ENCODE peak calls at places on chromosomes 13 and 19, in nine cellular contexts. O is SK-N-SH, L is hepatocyte, G is neural progenitor cell, P is OCI-LY7, K is GM23338, V is PC-3, Z is HCT116, N is MM.1S. Q is an unnamed sample.

GRCh38 chr19:10812902-10813404 is 23.1 kb downstream of the TMED1 start:
- DNase-seq in K (no peak), P (no peak), Z (no peak), N (no peak), V (peak), G (no peak), L (peak), O (no peak), Q (peak)

GRCh38 chr19:12983561-12984142 is 11.6 kb upstream of the NFIX start:
- DNase-seq in Z (peak), G (peak), K (peak), P (peak), L (peak), N (peak), O (peak), V (peak), Q (peak)

GRCh38 chr19:16977306-16977705 is 49.3 kb downstream of the CPAMD8 start:
- DNase-seq in Z (no peak), V (no peak), L (no peak), O (no peak), P (no peak), N (no peak), G (no peak), K (no peak), Q (no peak)

GRCh38 chr19:13150919-13151604 is 851 bp downstream of the IER2 start:
- DNase-seq in P (peak), G (peak), K (no peak), N (no peak), L (peak), O (no peak), V (no peak), Z (no peak), Q (peak)

GRCh38 chr19:41373993-41374392 is 2.3 kb upstream of the TMEM91 start:
- DNase-seq in P (no peak), N (no peak), K (no peak), Z (no peak), G (no peak), L (peak), O (peak), V (no peak), Q (peak)

GRCh38 chr13:96796234-96796633 is 198.0 kb downstream of the OXGR1 start:
- DNase-seq in G (no peak), V (peak), Z (no peak), P (no peak), O (no peak), L (no peak), N (no peak), K (no peak), Q (peak)

GRCh38 chr13:50909605-50910482 is at the start of gene RNASEH2B:
- DNase-seq in G (peak), N (peak), O (peak), K (peak), Z (peak), V (peak), P (peak), L (peak), Q (peak)

GRCh38 chr13:32790731-32791130 is 204.5 kb downstream of the PDS5B start:
- DNase-seq in G (peak), K (peak), Z (no peak), V (peak), N (no peak), L (peak), P (no peak), O (no peak), Q (peak)

GRCh38 chr13:100904293-100904976 is 229.8 kb upstream of the TMTC4 start:
- DNase-seq in N (no peak), G (no peak), Z (no peak), L (no peak), V (no peak), K (no peak), P (no peak), O (no peak), Q (no peak)

GRCh38 chr19:29514525-29515232 is 11.1 kb upstream of the VSTM2B start:
- DNase-seq in K (no peak), V (no peak), N (no peak), O (no peak), P (no peak), Z (no peak), G (no peak), L (no peak), Q (peak)

GRCh38 chr13:23619073-23619855 is 49.1 kb downstream of the TNFRSF19 start:
- DNase-seq in P (no peak), G (no peak), Z (no peak), V (no peak), N (no peak), K (no peak), O (no peak), L (no peak), Q (peak)

GRCh38 chr13:30153871-30154426 is 153.4 kb downstream of the KATNAL1 start:
- DNase-seq in K (peak), O (no peak), P (no peak), Z (no peak), V (no peak), L (peak), G (peak), N (no peak), Q (peak)

GRCh38 chr13:86792153-86792651 is 879.0 kb upstream of the SLITRK5 start:
- DNase-seq in G (no peak), Z (no peak), N (no peak), O (peak), K (peak), P (no peak), V (no peak), L (no peak), Q (no peak)

GRCh38 chr13:71979616-71980015 is 112.6 kb upstream of the DACH1 start:
- DNase-seq in G (peak), K (peak), V (peak), L (peak), P (peak), O (no peak), N (peak), Z (peak), Q (no peak)

DNA sequence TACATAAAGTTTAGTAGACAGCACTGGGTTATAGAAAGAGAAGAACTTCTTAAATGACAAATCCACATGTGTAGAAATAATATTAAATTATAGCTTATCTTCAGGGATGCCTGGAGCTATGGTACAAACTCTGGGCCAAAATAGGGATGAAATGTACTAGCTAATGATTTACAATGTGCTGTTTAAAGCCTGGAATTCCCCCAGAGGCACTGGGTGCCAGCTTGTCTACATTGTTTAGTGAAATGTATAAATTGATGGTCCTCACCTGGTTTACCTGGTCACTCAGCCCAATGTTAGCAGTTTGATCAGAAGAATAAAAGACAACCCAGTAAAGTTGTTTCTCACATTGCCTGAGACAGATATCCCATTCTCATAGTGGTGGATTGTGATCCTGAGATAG is 597.2 kb downstream of the DIAPH3 start:
- DNase-seq in Z (no peak), L (no peak), G (no peak), P (no peak), V (no peak), K (no peak), N (no peak), O (no peak), Q (no peak)
- H3K27ac ChIP-seq in Z (no peak), L (peak), G (no peak), P (no peak), V (no peak), K (no peak), N (no peak), O (no peak), Q (no peak)

DNA sequence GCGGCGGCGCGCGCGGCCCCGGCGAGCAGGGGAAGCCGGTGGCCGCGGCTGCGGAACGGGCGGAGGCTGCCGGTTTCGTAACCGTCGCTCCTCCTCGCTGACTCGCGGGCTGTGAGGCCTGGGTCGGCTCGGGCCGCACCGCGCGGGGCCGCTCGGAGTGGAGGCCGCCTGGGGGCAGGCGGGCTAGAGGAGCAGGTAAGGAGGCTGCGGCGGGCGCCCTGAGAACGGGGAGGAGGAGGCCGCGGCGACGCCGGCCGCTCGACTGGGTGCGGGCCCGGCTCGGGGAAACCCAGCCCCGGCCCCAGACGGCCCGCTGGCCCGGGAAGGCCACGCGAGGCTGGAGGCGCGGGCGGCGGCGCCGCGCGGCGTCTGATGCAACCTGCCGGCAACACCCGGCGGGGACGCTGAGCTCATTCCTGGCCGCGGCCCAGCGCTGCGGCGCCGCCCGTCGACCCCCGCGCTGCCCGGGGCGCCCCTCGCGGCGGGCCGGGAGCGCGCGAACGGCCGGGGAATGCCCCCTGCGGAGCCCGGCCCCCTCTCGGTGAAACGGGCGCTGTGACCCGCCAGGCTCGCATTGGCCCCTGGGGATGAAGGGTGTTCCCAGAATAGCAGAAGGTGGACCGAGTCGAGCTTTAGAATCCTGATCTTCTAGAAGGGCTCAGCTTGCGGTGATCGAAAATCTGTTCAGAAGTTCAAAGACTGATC is at the start of gene CEBPG:
- DNase-seq in O (peak), K (peak), Z (no peak), G (peak), L (peak), N (peak), V (peak), P (peak), Q (peak)
- TF ChIP-seq EZH2phosphoT487 in O (no peak), K (no peak), Z (no peak), G (no peak), L (no peak), N (no peak), V (no peak), P (no peak), Q (no peak)

GRCh38 chr13:111541345-111541744 is 220.9 kb downstream of the TEX29 start:
- DNase-seq in K (no peak), N (no peak), V (no peak), L (no peak), O (no peak), G (no peak), P (no peak), Z (no peak), Q (no peak)

GRCh38 chr13:111541752-111542529 is 221.5 kb downstream of the TEX29 start:
- DNase-seq in Z (no peak), P (no peak), V (no peak), O (no peak), L (no peak), K (no peak), N (no peak), G (no peak), Q (no peak)

GRCh38 chr13:111540486-111540885 is 220.0 kb downstream of the TEX29 start:
- DNase-seq in N (no peak), G (no peak), O (no peak), Z (no peak), V (no peak), L (no peak), K (no peak), P (no peak), Q (no peak)

GRCh38 chr13:111539791-111540446 is 219.5 kb downstream of the TEX29 start:
- DNase-seq in N (no peak), L (no peak), O (no peak), P (no peak), K (peak), V (no peak), G (no peak), Z (no peak), Q (no peak)

DNA sequence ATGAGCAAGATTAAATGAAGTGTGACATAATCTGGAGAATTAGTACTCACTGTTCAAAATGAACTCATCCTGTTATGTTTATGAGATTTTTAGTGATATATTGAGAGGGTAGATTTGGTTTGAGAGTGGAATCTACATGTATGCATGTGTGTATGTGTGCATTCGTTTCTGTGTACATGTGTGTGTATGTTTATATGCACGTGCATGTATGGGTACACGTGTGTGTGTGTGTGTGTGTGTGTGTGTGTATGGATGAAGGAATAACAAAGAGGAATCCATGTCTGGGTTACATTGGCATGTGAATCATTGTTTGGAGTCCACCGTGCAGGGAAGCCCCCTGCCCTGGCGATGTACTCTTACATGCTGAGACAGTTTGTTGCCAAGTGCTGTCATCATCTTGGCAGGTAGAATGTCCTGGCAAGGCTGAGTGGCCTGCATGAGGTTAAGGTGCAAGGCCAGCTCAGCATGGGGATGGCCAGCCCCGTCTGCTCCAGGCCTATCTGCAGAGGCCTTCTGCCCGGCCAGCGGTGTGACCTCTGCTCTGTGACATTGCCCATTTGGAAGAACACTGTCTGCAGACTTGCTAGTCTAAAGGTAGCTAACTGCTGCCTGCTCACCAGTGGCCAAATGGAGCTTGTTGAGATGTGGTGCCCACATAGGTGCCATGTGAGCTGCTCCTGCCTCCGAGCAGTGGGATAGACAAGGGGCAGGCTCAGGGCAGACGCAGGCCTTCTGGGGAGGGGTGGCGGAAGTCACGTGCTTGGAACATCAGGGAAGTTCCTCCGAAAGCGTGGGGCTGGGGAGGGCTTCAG is 222.3 kb downstream of the TEX29 start:
- DNase-seq in L (no peak), P (no peak), K (no peak), N (no peak), V (no peak), Z (no peak), O (no peak), G (no peak), Q (no peak)
- H3K27ac ChIP-seq in L (no peak), P (no peak), K (no peak), N (no peak), V (no peak), Z (no peak), O (no peak), G (no peak), Q (no peak)

GRCh38 chr13:110030394-110030928 is 244.1 kb upstream of the IRS2 start:
- DNase-seq in P (no peak), N (peak), L (no peak), Z (no peak), K (no peak), G (no peak), O (no peak), V (no peak), Q (no peak)
- TF ChIP-seq EZH2phosphoT487 in P (no peak), N (no peak), L (no peak), Z (no peak), K (no peak), G (no peak), O (no peak), V (no peak), Q (no peak)

DNA sequence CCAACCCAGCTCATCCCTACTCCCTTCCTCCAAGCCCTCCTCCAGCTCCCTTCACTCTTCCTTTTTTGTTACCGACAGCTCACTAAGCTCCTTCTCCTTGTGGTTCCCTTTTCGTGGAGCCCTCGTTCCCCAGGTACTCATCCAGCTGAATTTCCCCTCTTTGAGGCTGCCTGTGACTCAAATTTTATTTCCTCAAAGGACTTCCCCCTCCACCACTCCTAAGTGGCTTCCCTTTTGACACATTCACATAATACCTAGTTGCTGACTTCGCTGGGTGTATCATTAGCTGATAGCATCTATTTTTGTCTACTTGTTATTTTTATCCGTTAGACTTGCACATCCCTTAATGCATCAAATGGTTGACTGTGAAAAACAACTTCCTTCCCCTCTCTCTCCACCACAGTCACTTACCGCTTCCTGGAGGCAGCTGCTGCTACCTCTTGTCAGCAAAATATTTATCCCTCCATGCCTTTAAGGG is 14.5 kb downstream of the FFAR2 start:
- DNase-seq in G (no peak), P (peak), N (peak), K (no peak), Z (no peak), V (no peak), O (no peak), L (no peak), Q (no peak)
- H3K27ac ChIP-seq in G (no peak), P (peak), N (peak), K (no peak), Z (no peak), V (no peak), O (no peak), L (no peak), Q (no peak)

Q was measured in GM23248.